ENCODE peak calls at places on chromosomes 6 and 20, in five cellular contexts. One of them, this sample, is unnamed. For H3K4me1, the result is how much of the 10 kb centered on the place peaks cover.

GRCh38 chr6:170485159-170485558 is 67.9 kb downstream of the PSMB1 start:
- DNase-seq in heart right ventricle: no peak
- DNase-seq in psoas muscle: no peak
- DNase-seq in aorta: no peak
- DNase-seq in CD8-positive, alpha-beta T cell: no peak
- DNase-seq in this sample: no peak

GRCh38 chr20:50731930-50732690 is 730 bp downstream of the PARD6B start:
- DNase-seq in aorta: no peak
- DNase-seq in psoas muscle: no peak
- DNase-seq in heart right ventricle: no peak
- DNase-seq in CD8-positive, alpha-beta T cell: peak
- DNase-seq in this sample: no peak

GRCh38 chr6:27805347-27805746 is 106.8 kb downstream of the OR2B2 start:
- DNase-seq in psoas muscle: no peak
- DNase-seq in CD8-positive, alpha-beta T cell: no peak
- DNase-seq in aorta: no peak
- DNase-seq in heart right ventricle: no peak
- DNase-seq in this sample: no peak

GRCh38 chr6:72758901-72759300 is 137.0 kb downstream of the KCNQ5 start:
- DNase-seq in aorta: no peak
- DNase-seq in psoas muscle: no peak
- DNase-seq in CD8-positive, alpha-beta T cell: no peak
- DNase-seq in heart right ventricle: no peak
- DNase-seq in this sample: no peak

GRCh38 chr20:20267685-20268429 is 100.0 kb upstream of the INSM1 start:
- DNase-seq in aorta: no peak
- DNase-seq in CD8-positive, alpha-beta T cell: no peak
- DNase-seq in psoas muscle: peak
- DNase-seq in heart right ventricle: no peak
- DNase-seq in this sample: no peak

GRCh38 chr20:24953621-24954133 is 4.6 kb downstream of the CST7 start:
- DNase-seq in heart right ventricle: no peak
- DNase-seq in aorta: peak
- DNase-seq in CD8-positive, alpha-beta T cell: peak
- DNase-seq in psoas muscle: no peak
- DNase-seq in this sample: no peak

GRCh38 chr6:137676888-137677287 is 182.7 kb upstream of the OLIG3 start:
- DNase-seq in aorta: no peak
- DNase-seq in heart right ventricle: no peak
- DNase-seq in CD8-positive, alpha-beta T cell: no peak
- DNase-seq in psoas muscle: no peak
- DNase-seq in this sample: peak

GRCh38 chr20:57950764-57951163 is 240.9 kb upstream of the PMEPA1 start:
- DNase-seq in psoas muscle: no peak
- DNase-seq in heart right ventricle: no peak
- DNase-seq in CD8-positive, alpha-beta T cell: no peak
- DNase-seq in aorta: peak
- DNase-seq in this sample: no peak

GRCh38 chr20:32231847-32232246 is 24.2 kb downstream of the POFUT1 start:
- DNase-seq in CD8-positive, alpha-beta T cell: peak
- DNase-seq in psoas muscle: no peak
- DNase-seq in heart right ventricle: no peak
- DNase-seq in aorta: peak
- DNase-seq in this sample: peak

GRCh38 chr6:109299695-109300564 is 82.3 kb downstream of the CD164 start:
- DNase-seq in psoas muscle: no peak
- DNase-seq in heart right ventricle: peak
- DNase-seq in aorta: no peak
- DNase-seq in CD8-positive, alpha-beta T cell: no peak
- DNase-seq in this sample: no peak

GRCh38 chr6:15539722-15540270 is 123.0 kb downstream of the DTNBP1 start:
- DNase-seq in heart right ventricle: no peak
- DNase-seq in aorta: no peak
- DNase-seq in CD8-positive, alpha-beta T cell: no peak
- DNase-seq in psoas muscle: no peak
- DNase-seq in this sample: no peak

GRCh38 chr6:71197770-71198169 is 90.8 kb upstream of the OGFRL1 start:
- DNase-seq in CD8-positive, alpha-beta T cell: no peak
- DNase-seq in heart right ventricle: no peak
- DNase-seq in aorta: no peak
- DNase-seq in psoas muscle: no peak
- DNase-seq in this sample: no peak

GRCh38 chr6:10746915-10747250 is 722 bp upstream of the TMEM14B start:
- DNase-seq in heart right ventricle: no peak
- DNase-seq in aorta: no peak
- DNase-seq in CD8-positive, alpha-beta T cell: no peak
- DNase-seq in psoas muscle: no peak
- DNase-seq in this sample: no peak

GRCh38 chr6:139108378-139108777 is 26.5 kb upstream of the HECA start:
- DNase-seq in aorta: no peak
- DNase-seq in heart right ventricle: no peak
- DNase-seq in psoas muscle: no peak
- DNase-seq in CD8-positive, alpha-beta T cell: no peak
- DNase-seq in this sample: no peak

GRCh38 chr20:51624157-51624731 is 81.7 kb upstream of the NFATC2 start:
- DNase-seq in CD8-positive, alpha-beta T cell: peak
- DNase-seq in psoas muscle: peak
- DNase-seq in heart right ventricle: peak
- DNase-seq in aorta: peak
- DNase-seq in this sample: peak

GRCh38 chr6:1552296-1552761 is 57.4 kb upstream of the FOXC1 start:
- DNase-seq in psoas muscle: no peak
- DNase-seq in aorta: no peak
- DNase-seq in CD8-positive, alpha-beta T cell: no peak
- DNase-seq in heart right ventricle: no peak
- DNase-seq in this sample: peak

GRCh38 chr6:161438430-161439030 is 164.7 kb upstream of the AGPAT4 start:
- DNase-seq in heart right ventricle: no peak
- DNase-seq in aorta: no peak
- DNase-seq in psoas muscle: no peak
- DNase-seq in CD8-positive, alpha-beta T cell: no peak
- DNase-seq in this sample: no peak

GRCh38 chr6:67736161-67736560 is 898.9 kb upstream of the ADGRB3 start:
- DNase-seq in aorta: no peak
- DNase-seq in heart right ventricle: no peak
- DNase-seq in psoas muscle: no peak
- DNase-seq in CD8-positive, alpha-beta T cell: no peak
- DNase-seq in this sample: no peak

GRCh38 chr6:36979343-36979742 is 6.7 kb downstream of the MTCH1 start:
- DNase-seq in aorta: no peak
- DNase-seq in CD8-positive, alpha-beta T cell: peak
- DNase-seq in heart right ventricle: no peak
- DNase-seq in psoas muscle: no peak
- DNase-seq in this sample: no peak

GRCh38 chr6:39280247-39280731 is 33.9 kb downstream of the KCNK17 start:
- DNase-seq in heart right ventricle: no peak
- DNase-seq in psoas muscle: peak
- DNase-seq in aorta: no peak
- DNase-seq in CD8-positive, alpha-beta T cell: no peak
- DNase-seq in this sample: no peak

GRCh38 chr6:37694259-37694658 is 3.4 kb downstream of the MDGA1 start:
- DNase-seq in heart right ventricle: no peak
- DNase-seq in psoas muscle: no peak
- DNase-seq in aorta: no peak
- DNase-seq in CD8-positive, alpha-beta T cell: no peak
- DNase-seq in this sample: no peak

GRCh38 chr20:22925613-22925983 is 109.5 kb upstream of the SSTR4 start:
- DNase-seq in aorta: no peak
- DNase-seq in psoas muscle: no peak
- DNase-seq in heart right ventricle: no peak
- DNase-seq in CD8-positive, alpha-beta T cell: no peak
- DNase-seq in this sample: no peak

GRCh38 chr6:35311390-35312075 is 13.9 kb downstream of the DEF6 start:
- DNase-seq in psoas muscle: no peak
- DNase-seq in heart right ventricle: no peak
- DNase-seq in CD8-positive, alpha-beta T cell: peak
- DNase-seq in aorta: no peak
- DNase-seq in this sample: peak

GRCh38 chr6:161353208-161353613 is 79.3 kb upstream of the AGPAT4 start:
- DNase-seq in heart right ventricle: no peak
- DNase-seq in psoas muscle: no peak
- DNase-seq in aorta: no peak
- DNase-seq in CD8-positive, alpha-beta T cell: no peak
- DNase-seq in this sample: no peak

GRCh38 chr6:79670789-79671188 is 39.7 kb downstream of the SH3BGRL2 start:
- DNase-seq in aorta: no peak
- DNase-seq in CD8-positive, alpha-beta T cell: no peak
- DNase-seq in psoas muscle: no peak
- DNase-seq in heart right ventricle: no peak
- DNase-seq in this sample: no peak

GRCh38 chr6:101163611-101164010 is 229.9 kb upstream of the GRIK2 start:
- DNase-seq in psoas muscle: no peak
- DNase-seq in heart right ventricle: no peak
- DNase-seq in aorta: no peak
- DNase-seq in CD8-positive, alpha-beta T cell: no peak
- DNase-seq in this sample: no peak

DNA sequence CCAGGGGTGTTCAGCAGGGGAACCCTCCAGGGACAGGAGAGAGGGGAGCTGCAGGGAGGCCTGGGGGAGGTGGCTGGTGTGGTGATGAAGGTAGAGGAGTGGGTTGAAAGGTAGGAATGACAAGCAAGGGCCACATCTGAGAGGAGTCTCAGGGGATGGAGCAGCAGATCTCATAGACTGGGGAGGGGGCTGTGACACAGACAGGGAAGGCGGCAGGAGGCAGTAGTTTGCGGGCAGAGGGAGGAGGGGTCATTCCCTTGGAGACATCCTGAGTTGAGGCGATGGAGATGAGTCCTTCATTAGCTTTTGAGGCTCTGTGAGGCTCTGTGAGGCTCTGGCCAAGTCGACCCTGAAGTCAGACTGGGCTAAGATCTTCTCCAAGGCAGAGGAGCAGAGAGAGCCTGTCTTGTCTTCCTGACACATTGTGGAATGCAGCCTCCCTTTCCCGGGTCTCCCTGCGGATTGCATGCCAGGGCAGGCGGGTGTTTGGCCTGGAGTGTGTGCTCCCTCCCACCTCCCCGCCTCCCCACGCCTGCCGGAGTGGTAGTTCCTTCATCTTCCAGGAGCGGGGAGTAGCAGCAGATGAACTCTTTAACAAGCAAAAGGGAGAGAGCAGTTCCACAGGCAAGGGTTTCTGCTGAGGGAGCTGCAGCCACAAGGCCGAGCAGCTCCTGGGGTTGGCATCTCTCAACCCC is 34.3 kb upstream of the MLN start:
- DNase-seq in aorta: no peak
- DNase-seq in heart right ventricle: no peak
- DNase-seq in psoas muscle: no peak
- DNase-seq in CD8-positive, alpha-beta T cell: no peak
- DNase-seq in this sample: no peak
- H3K27ac ChIP-seq in aorta: no peak
- H3K27ac ChIP-seq in heart right ventricle: no peak
- H3K27ac ChIP-seq in psoas muscle: no peak
- H3K27ac ChIP-seq in CD8-positive, alpha-beta T cell: no peak
- H3K27ac ChIP-seq in this sample: no peak

DNA sequence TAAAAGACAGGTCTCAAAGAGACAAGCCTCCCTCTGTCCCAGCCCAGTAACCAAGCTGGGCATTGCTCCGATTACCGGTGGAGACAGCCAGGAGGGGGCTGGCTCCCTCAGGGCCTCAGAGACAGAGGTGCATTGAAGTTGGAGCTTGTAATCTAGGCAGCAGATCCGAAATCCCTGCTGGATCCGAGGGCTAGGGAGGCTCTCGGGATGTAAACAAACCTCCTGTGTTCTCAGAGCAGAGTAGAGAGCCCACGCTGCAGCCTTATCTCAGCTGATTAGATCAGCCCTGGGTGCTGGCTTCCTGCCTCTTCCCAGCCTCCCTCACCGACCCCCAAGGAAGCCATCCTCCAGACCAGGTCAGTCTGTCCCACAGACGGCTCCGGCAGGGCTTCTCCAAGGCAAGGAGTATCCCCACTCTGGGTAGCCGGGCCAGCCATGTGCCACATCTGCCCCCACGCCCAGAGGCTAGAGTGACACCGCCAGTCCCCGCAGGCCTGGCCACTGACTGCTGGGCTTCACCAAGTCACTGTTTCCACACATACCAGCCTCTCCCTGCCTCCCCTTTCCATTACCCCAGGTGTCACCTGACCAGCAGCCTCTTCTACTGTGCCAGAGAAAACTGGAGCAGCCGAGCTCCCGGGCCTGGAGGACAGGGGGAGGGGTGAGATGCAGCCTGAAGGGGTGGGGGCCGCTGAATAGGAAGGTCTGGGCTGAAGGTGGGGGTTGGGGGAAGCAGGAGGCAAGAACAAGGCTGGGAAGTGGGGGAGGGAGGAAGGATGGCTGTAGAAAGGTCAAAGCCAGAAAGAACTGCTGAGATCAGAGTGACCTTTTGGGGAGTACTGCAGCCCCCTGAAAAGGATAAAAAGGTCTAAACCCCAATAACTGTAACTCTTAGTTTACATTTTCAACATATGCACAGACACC is 6.0 kb downstream of the SDC4 start:
- DNase-seq in heart right ventricle: peak
- DNase-seq in psoas muscle: peak
- DNase-seq in CD8-positive, alpha-beta T cell: no peak
- DNase-seq in aorta: peak
- DNase-seq in this sample: no peak
- H3K4me1 ChIP-seq in heart right ventricle: half or more
- H3K4me1 ChIP-seq in psoas muscle: half or more
- H3K4me1 ChIP-seq in CD8-positive, alpha-beta T cell: under half
- H3K4me1 ChIP-seq in aorta: under half
- H3K4me1 ChIP-seq in this sample: under half

GRCh38 chr20:35280523-35280922 is 2.6 kb upstream of the MMP24OS start:
- DNase-seq in psoas muscle: no peak
- DNase-seq in CD8-positive, alpha-beta T cell: no peak
- DNase-seq in heart right ventricle: no peak
- DNase-seq in aorta: no peak
- DNase-seq in this sample: no peak
- H3K27ac ChIP-seq in psoas muscle: no peak
- H3K27ac ChIP-seq in CD8-positive, alpha-beta T cell: no peak
- H3K27ac ChIP-seq in heart right ventricle: no peak
- H3K27ac ChIP-seq in aorta: no peak
- H3K27ac ChIP-seq in this sample: no peak

DNA sequence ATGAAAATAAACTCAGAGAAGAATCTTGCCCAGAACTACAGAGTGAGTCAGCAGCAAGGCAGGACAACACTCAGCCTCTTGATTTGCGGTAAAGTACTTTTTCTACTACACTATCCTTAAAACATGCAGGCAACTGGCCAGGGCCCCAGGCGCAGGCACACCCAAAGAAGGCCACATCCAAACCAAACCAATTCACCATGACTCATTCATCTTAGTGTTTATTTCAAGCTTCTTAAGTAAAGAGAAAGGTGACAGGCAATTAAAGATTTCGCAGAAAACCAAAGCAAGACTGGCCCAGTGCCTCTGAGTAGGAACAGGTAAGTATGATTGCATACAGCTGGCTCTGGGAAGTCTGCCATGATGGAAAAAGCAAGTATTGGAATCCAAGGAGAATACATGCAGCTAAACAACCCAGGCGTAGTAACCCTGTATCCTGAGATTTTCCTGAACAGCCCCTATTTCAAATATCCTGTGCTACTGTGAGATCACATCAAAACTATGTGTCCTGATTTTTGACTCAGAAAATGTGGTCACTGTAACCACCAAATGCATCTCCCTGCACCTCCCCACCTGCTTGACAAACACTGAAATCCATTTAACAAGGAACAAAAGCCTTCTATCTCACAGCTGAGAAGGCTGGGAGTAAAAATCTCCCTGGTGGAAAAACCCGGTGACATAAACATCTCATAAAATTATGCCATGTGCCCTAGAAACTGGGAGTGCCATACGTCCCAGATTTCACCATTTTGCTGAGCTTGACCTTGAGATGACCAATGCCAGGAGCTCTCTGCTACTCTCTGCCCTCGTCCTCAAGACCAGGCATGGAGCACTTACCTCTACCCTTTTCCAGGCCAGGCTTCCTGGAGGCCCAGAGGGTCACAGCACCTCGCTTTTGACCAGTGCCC is 12.4 kb downstream of the WFDC3 start:
- DNase-seq in heart right ventricle: peak
- DNase-seq in CD8-positive, alpha-beta T cell: no peak
- DNase-seq in aorta: peak
- DNase-seq in psoas muscle: peak
- DNase-seq in this sample: no peak
- H3K4me1 ChIP-seq in heart right ventricle: under half
- H3K4me1 ChIP-seq in CD8-positive, alpha-beta T cell: under half
- H3K4me1 ChIP-seq in aorta: under half
- H3K4me1 ChIP-seq in psoas muscle: under half
- H3K4me1 ChIP-seq in this sample: under half